ENCODE peak calls at places on chromosomes 13 and 19, in seven cellular contexts. One of them, this sample, is unnamed.

GRCh38 chr13:31761951-31762350 is 22.6 kb downstream of the RXFP2 start:
- DNase-seq in HCT116: no peak
- DNase-seq in GM12878: no peak
- DNase-seq in endothelial cell of umbilical vein: no peak
- DNase-seq in GM23338: no peak
- DNase-seq in K562: no peak
- DNase-seq in H1: no peak
- DNase-seq in this sample: no peak

GRCh38 chr13:112204376-112204775 is 137.4 kb downstream of the SOX1 start:
- DNase-seq in GM12878: no peak
- DNase-seq in HCT116: no peak
- DNase-seq in H1: no peak
- DNase-seq in GM23338: no peak
- DNase-seq in K562: no peak
- DNase-seq in endothelial cell of umbilical vein: no peak
- DNase-seq in this sample: no peak

GRCh38 chr13:28000567-28000966 is 12.1 kb upstream of the URAD start:
- DNase-seq in H1: no peak
- DNase-seq in HCT116: no peak
- DNase-seq in GM23338: peak; percentile 49
- DNase-seq in K562: no peak
- DNase-seq in endothelial cell of umbilical vein: no peak
- DNase-seq in GM12878: no peak
- DNase-seq in this sample: no peak

GRCh38 chr13:30346159-30346788 is 38.9 kb upstream of the KATNAL1 start:
- DNase-seq in H1: no peak
- DNase-seq in HCT116: no peak
- DNase-seq in endothelial cell of umbilical vein: no peak
- DNase-seq in GM12878: peak; percentile 64
- DNase-seq in GM23338: no peak
- DNase-seq in K562: no peak
- DNase-seq in this sample: no peak

GRCh38 chr13:109213714-109214113 is 572.7 kb downstream of the IRS2 start:
- DNase-seq in GM23338: no peak
- DNase-seq in GM12878: no peak
- DNase-seq in K562: no peak
- DNase-seq in H1: no peak
- DNase-seq in HCT116: no peak
- DNase-seq in endothelial cell of umbilical vein: no peak
- DNase-seq in this sample: no peak

GRCh38 chr13:75685239-75685697 is 49.1 kb downstream of the LMO7 start:
- DNase-seq in endothelial cell of umbilical vein: peak; percentile 16
- DNase-seq in K562: no peak
- DNase-seq in GM12878: no peak
- DNase-seq in H1: peak; percentile 39
- DNase-seq in GM23338: peak; percentile 57
- DNase-seq in HCT116: no peak
- DNase-seq in this sample: no peak

GRCh38 chr13:65594255-65594654 is 1635.9 kb downstream of the PCDH9 start:
- DNase-seq in K562: no peak
- DNase-seq in H1: no peak
- DNase-seq in GM23338: no peak
- DNase-seq in endothelial cell of umbilical vein: no peak
- DNase-seq in HCT116: no peak
- DNase-seq in GM12878: no peak
- DNase-seq in this sample: no peak

GRCh38 chr13:102317593-102317992 is 84.3 kb downstream of the FGF14 start:
- DNase-seq in K562: no peak
- DNase-seq in HCT116: no peak
- DNase-seq in GM12878: no peak
- DNase-seq in H1: no peak
- DNase-seq in endothelial cell of umbilical vein: no peak
- DNase-seq in GM23338: no peak
- DNase-seq in this sample: no peak

GRCh38 chr19:18232540-18233223 is 6.4 kb upstream of the PDE4C start:
- DNase-seq in endothelial cell of umbilical vein: no peak
- DNase-seq in GM23338: peak; percentile 92
- DNase-seq in GM12878: no peak
- DNase-seq in H1: no peak
- DNase-seq in HCT116: no peak
- DNase-seq in K562: peak; percentile 72
- DNase-seq in this sample: no peak

GRCh38 chr13:114069376-114070097 is 62.9 kb downstream of the RASA3 start:
- DNase-seq in H1: no peak
- DNase-seq in endothelial cell of umbilical vein: no peak
- DNase-seq in GM12878: no peak
- DNase-seq in HCT116: no peak
- DNase-seq in K562: no peak
- DNase-seq in GM23338: no peak
- DNase-seq in this sample: no peak

GRCh38 chr13:64453831-64454230 is 2776.3 kb downstream of the PCDH9 start:
- DNase-seq in HCT116: no peak
- DNase-seq in H1: no peak
- DNase-seq in GM12878: no peak
- DNase-seq in K562: no peak
- DNase-seq in endothelial cell of umbilical vein: peak; percentile 7
- DNase-seq in GM23338: peak; percentile 11
- DNase-seq in this sample: no peak

GRCh38 chr13:52161193-52161646 is 1.8 kb upstream of the NEK3 start:
- DNase-seq in GM23338: no peak
- DNase-seq in endothelial cell of umbilical vein: peak; percentile 34
- DNase-seq in H1: no peak
- DNase-seq in K562: no peak
- DNase-seq in HCT116: no peak
- DNase-seq in GM12878: no peak
- DNase-seq in this sample: no peak

GRCh38 chr13:73440296-73440895 is 381.6 kb downstream of the KLF5 start:
- DNase-seq in GM12878: no peak
- DNase-seq in K562: no peak
- DNase-seq in GM23338: peak; percentile 54
- DNase-seq in HCT116: peak; percentile 39
- DNase-seq in endothelial cell of umbilical vein: no peak
- DNase-seq in H1: no peak
- DNase-seq in this sample: no peak

GRCh38 chr13:113616281-113616906 is 31.8 kb downstream of the TFDP1 start:
- DNase-seq in H1: no peak
- DNase-seq in GM12878: no peak
- DNase-seq in endothelial cell of umbilical vein: no peak
- DNase-seq in K562: no peak
- DNase-seq in GM23338: no peak
- DNase-seq in HCT116: no peak
- DNase-seq in this sample: no peak

GRCh38 chr19:44749994-44750393 is 1.5 kb downstream of the BCL3 start:
- DNase-seq in K562: no peak
- DNase-seq in endothelial cell of umbilical vein: no peak
- DNase-seq in GM23338: no peak
- DNase-seq in H1: no peak
- DNase-seq in HCT116: no peak
- DNase-seq in GM12878: no peak
- DNase-seq in this sample: no peak

GRCh38 chr19:44748426-44749254 is at the start of gene BCL3:
- DNase-seq in endothelial cell of umbilical vein: peak; percentile 40
- DNase-seq in H1: no peak
- DNase-seq in HCT116: no peak
- DNase-seq in K562: peak; percentile 82
- DNase-seq in GM12878: no peak
- DNase-seq in GM23338: peak; percentile 25
- DNase-seq in this sample: no peak

GRCh38 chr19:44749318-44749717 is 810 bp downstream of the BCL3 start:
- DNase-seq in endothelial cell of umbilical vein: no peak
- DNase-seq in H1: no peak
- DNase-seq in HCT116: no peak
- DNase-seq in GM23338: no peak
- DNase-seq in GM12878: no peak
- DNase-seq in K562: no peak
- DNase-seq in this sample: no peak

GRCh38 chr19:44752123-44752815 is 3.8 kb downstream of the BCL3 start:
- DNase-seq in HCT116: no peak
- DNase-seq in K562: no peak
- DNase-seq in H1: no peak
- DNase-seq in GM12878: no peak
- DNase-seq in GM23338: no peak
- DNase-seq in endothelial cell of umbilical vein: no peak
- DNase-seq in this sample: no peak

DNA sequence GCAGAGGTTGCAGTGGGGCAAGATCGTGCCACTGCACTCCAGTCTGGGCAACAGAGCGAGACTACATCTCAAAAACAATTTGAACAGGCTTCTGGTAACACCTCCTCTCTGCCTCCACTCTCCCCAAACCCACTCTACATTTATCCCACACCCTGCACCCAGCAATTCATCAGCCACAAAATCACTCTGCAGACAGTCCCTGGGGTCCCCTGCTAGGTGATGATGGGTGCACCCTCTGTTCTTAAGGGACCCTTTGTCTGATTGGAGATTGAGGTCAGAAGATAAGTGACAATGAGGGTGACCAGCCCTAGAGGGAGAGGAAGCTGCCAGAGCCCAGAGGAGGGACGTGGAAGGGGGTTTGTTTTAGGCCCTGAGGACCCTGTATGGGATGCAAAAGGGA is 2.2 kb downstream of the BCL3 start:
- DNase-seq in endothelial cell of umbilical vein: no peak
- DNase-seq in HCT116: no peak
- DNase-seq in GM23338: no peak
- DNase-seq in K562: no peak
- DNase-seq in H1: no peak
- DNase-seq in GM12878: no peak
- DNase-seq in this sample: no peak
- H3K4me3 ChIP-seq in endothelial cell of umbilical vein: no peak overlapping the region
- H3K4me3 ChIP-seq in HCT116: no peak overlapping the region
- H3K4me3 ChIP-seq in GM23338: no peak overlapping the region
- H3K4me3 ChIP-seq in K562: no peak overlapping the region
- H3K4me3 ChIP-seq in H1: no peak overlapping the region
- H3K4me3 ChIP-seq in GM12878: peak overlapping the region; percentile 98
- H3K4me3 ChIP-seq in this sample: no peak overlapping the region

DNA sequence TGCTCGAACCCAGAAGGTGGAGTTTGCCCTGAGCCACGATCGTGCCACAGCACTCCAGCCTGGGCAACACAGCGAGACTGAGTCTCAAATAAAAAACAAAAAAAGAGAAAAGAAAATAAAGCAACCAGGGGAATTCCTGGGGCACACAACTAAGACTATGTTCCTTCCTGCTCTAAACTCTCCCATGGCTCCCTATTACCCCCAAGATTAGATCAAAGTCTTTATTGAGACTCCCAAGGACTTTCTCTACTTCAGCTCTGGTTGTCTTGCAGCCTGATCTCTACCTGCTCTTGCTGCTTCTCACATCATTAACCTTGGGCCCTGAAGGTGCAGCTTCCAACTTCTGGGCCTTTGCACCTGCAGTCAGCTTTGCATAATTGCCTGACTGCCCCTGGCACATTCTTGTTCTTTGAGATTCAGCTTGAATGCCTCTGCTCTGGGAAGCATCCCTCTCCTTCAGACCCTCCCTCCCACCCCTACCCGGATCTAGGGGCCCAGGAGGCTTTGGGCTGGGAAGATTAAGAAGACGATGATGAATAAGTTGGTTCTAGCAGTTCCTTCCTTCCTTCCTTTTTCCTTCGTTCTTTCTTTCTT is 16.8 kb upstream of the CERS4 start:
- DNase-seq in H1: no peak
- DNase-seq in GM12878: no peak
- DNase-seq in HCT116: no peak
- DNase-seq in endothelial cell of umbilical vein: no peak
- DNase-seq in GM23338: peak; percentile 69
- DNase-seq in K562: no peak
- DNase-seq in this sample: no peak
- TF ChIP-seq EZH2 in H1: no peak
- TF ChIP-seq EZH2 in GM12878: no peak
- TF ChIP-seq EZH2 in HCT116: no peak
- TF ChIP-seq EZH2 in endothelial cell of umbilical vein: no peak
- TF ChIP-seq EZH2 in GM23338: no peak
- TF ChIP-seq EZH2 in K562: no peak
- TF ChIP-seq EZH2 in this sample: no peak

DNA sequence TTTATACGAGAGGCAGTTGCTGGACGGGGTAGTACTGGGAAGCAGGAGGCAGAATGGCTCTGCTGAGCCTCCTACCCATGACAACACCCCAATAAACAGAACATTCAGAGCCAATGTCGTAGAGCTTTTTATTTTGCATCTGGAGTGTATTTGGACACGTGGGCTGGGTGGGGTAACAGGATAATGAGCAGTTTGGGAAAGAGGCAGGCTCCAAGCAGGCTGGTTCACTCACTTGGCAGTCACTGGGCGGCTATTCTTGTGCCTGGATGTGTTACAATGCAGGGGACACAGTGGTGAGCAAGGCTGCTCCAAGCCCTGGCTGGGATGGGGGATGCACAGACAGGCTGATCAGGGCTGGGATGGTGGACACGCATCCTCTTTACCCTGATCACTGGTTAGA is 9.5 kb downstream of the ACTMAP start:
- DNase-seq in HCT116: no peak
- DNase-seq in GM12878: no peak
- DNase-seq in GM23338: no peak
- DNase-seq in K562: no peak
- DNase-seq in endothelial cell of umbilical vein: no peak
- DNase-seq in H1: no peak
- DNase-seq in this sample: no peak
- TF ChIP-seq POLR2AphosphoS5 in HCT116: no peak
- TF ChIP-seq POLR2AphosphoS5 in GM12878: no peak
- TF ChIP-seq POLR2AphosphoS5 in GM23338: peak; percentile 4
- TF ChIP-seq POLR2AphosphoS5 in K562: no peak
- TF ChIP-seq POLR2AphosphoS5 in endothelial cell of umbilical vein: no peak
- TF ChIP-seq POLR2AphosphoS5 in H1: no peak
- TF ChIP-seq POLR2AphosphoS5 in this sample: no peak

DNA sequence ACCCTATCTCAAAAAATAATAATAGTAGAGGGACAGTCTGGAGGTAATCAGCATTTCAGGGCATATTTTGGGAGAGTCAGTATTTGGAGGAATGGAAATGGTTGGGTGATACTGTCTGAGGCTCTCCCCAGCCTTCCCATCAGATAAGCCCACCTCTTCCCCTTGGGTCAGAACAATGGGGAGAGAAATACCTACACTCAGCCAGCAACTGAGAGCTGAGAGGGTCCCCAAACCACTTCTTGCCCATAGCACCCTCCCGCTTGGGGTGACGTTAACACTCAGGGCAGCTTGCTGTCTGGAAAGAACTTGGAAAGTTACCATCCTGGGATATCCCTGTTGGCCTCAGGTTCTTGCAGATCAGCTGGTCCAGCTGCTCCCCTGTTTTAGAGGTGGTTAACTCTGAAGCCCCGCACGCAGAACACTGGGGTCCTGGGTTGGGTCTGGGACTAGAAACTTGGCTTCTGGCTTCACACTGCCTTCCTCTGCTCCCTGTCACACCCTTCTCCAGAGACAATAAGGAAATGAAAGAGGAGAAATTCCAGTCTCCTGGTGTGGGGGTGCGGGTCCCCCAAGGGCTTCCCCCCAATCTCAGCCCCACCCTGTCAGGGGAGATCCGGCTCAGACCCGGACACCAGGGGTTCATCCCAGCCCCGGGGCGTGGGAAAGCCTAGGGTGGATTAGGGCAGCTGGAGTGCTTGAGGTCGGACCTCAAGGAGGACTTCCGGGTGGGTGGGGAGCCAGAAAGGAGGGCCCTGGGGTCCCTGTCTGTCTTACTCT is 2.5 kb downstream of the FOXA3 start:
- DNase-seq in K562: no peak
- DNase-seq in GM12878: no peak
- DNase-seq in GM23338: no peak
- DNase-seq in HCT116: no peak
- DNase-seq in endothelial cell of umbilical vein: no peak
- DNase-seq in H1: no peak
- DNase-seq in this sample: no peak
- H3K4me3 ChIP-seq in K562: no peak overlapping the region
- H3K4me3 ChIP-seq in GM12878: no peak overlapping the region
- H3K4me3 ChIP-seq in GM23338: peak overlapping the region; percentile 63
- H3K4me3 ChIP-seq in HCT116: no peak overlapping the region
- H3K4me3 ChIP-seq in endothelial cell of umbilical vein: no peak overlapping the region
- H3K4me3 ChIP-seq in H1: no peak overlapping the region
- H3K4me3 ChIP-seq in this sample: no peak overlapping the region